ENCODE peak calls at places on chromosomes 6 and 20, in five cellular contexts. One of them, this sample, is unnamed.

GRCh38 chr20:51995038-51995437 is 192.7 kb upstream of the SALL4 start:
- DNase-seq in naive thymus-derived CD4-positive, alpha-beta T cell: no peak
- DNase-seq in GM23248: no peak
- DNase-seq in CD8-positive, alpha-beta memory T cell: no peak
- DNase-seq in A549: no peak
- DNase-seq in this sample: no peak

GRCh38 chr6:110043366-110043994 is 65.4 kb downstream of the GPR6 start:
- DNase-seq in GM23248: no peak
- DNase-seq in A549: no peak
- DNase-seq in naive thymus-derived CD4-positive, alpha-beta T cell: no peak
- DNase-seq in CD8-positive, alpha-beta memory T cell: no peak
- DNase-seq in this sample: no peak

GRCh38 chr20:52482049-52482448 is 290.5 kb upstream of the ZFP64 start:
- DNase-seq in A549: no peak
- DNase-seq in CD8-positive, alpha-beta memory T cell: no peak
- DNase-seq in GM23248: peak; percentile 14
- DNase-seq in naive thymus-derived CD4-positive, alpha-beta T cell: no peak
- DNase-seq in this sample: no peak

GRCh38 chr6:154520280-154520679 is 9.8 kb upstream of the CNKSR3 start:
- DNase-seq in A549: no peak
- DNase-seq in CD8-positive, alpha-beta memory T cell: no peak
- DNase-seq in naive thymus-derived CD4-positive, alpha-beta T cell: no peak
- DNase-seq in GM23248: no peak
- DNase-seq in this sample: no peak

GRCh38 chr20:49951160-49951559 is 15.0 kb downstream of the RNF114 start:
- DNase-seq in A549: no peak
- DNase-seq in CD8-positive, alpha-beta memory T cell: no peak
- DNase-seq in GM23248: peak; percentile 86
- DNase-seq in naive thymus-derived CD4-positive, alpha-beta T cell: no peak
- DNase-seq in this sample: peak; percentile 49

GRCh38 chr20:55090301-55090700 is 614.9 kb downstream of the DOK5 start:
- DNase-seq in naive thymus-derived CD4-positive, alpha-beta T cell: no peak
- DNase-seq in GM23248: no peak
- DNase-seq in A549: no peak
- DNase-seq in CD8-positive, alpha-beta memory T cell: no peak
- DNase-seq in this sample: no peak

GRCh38 chr20:40945754-40946451 is 82.7 kb upstream of the TOP1 start:
- DNase-seq in CD8-positive, alpha-beta memory T cell: no peak
- DNase-seq in naive thymus-derived CD4-positive, alpha-beta T cell: no peak
- DNase-seq in A549: peak; percentile 59
- DNase-seq in GM23248: peak; percentile 68
- DNase-seq in this sample: peak; percentile 47

GRCh38 chr6:12656841-12657435 is 59.6 kb upstream of the PHACTR1 start:
- DNase-seq in naive thymus-derived CD4-positive, alpha-beta T cell: no peak
- DNase-seq in CD8-positive, alpha-beta memory T cell: no peak
- DNase-seq in A549: no peak
- DNase-seq in GM23248: peak; percentile 29
- DNase-seq in this sample: no peak

GRCh38 chr6:72657391-72657790 is 35.5 kb downstream of the KCNQ5 start:
- DNase-seq in naive thymus-derived CD4-positive, alpha-beta T cell: no peak
- DNase-seq in A549: no peak
- DNase-seq in CD8-positive, alpha-beta memory T cell: no peak
- DNase-seq in GM23248: no peak
- DNase-seq in this sample: no peak

GRCh38 chr6:21180800-21181337 is 412.7 kb upstream of the SOX4 start:
- DNase-seq in A549: no peak
- DNase-seq in naive thymus-derived CD4-positive, alpha-beta T cell: no peak
- DNase-seq in GM23248: no peak
- DNase-seq in CD8-positive, alpha-beta memory T cell: no peak
- DNase-seq in this sample: no peak

GRCh38 chr6:6386010-6386409 is 65.5 kb upstream of the F13A1 start:
- DNase-seq in naive thymus-derived CD4-positive, alpha-beta T cell: no peak
- DNase-seq in GM23248: no peak
- DNase-seq in A549: no peak
- DNase-seq in CD8-positive, alpha-beta memory T cell: no peak
- DNase-seq in this sample: no peak

GRCh38 chr6:144786825-144787224 is 501.7 kb downstream of the UTRN start:
- DNase-seq in A549: no peak
- DNase-seq in CD8-positive, alpha-beta memory T cell: no peak
- DNase-seq in naive thymus-derived CD4-positive, alpha-beta T cell: no peak
- DNase-seq in GM23248: no peak
- DNase-seq in this sample: peak; percentile 34

GRCh38 chr6:68333444-68333843 is 301.6 kb upstream of the ADGRB3 start:
- DNase-seq in A549: no peak
- DNase-seq in GM23248: no peak
- DNase-seq in naive thymus-derived CD4-positive, alpha-beta T cell: no peak
- DNase-seq in CD8-positive, alpha-beta memory T cell: no peak
- DNase-seq in this sample: no peak

GRCh38 chr6:55980627-55981211 is 105.3 kb upstream of the BMP5 start:
- DNase-seq in GM23248: peak; percentile 67
- DNase-seq in CD8-positive, alpha-beta memory T cell: no peak
- DNase-seq in A549: peak; percentile 25
- DNase-seq in naive thymus-derived CD4-positive, alpha-beta T cell: no peak
- DNase-seq in this sample: peak; percentile 4

GRCh38 chr20:3801299-3801698 is 5.2 kb downstream of the CDC25B start:
- DNase-seq in naive thymus-derived CD4-positive, alpha-beta T cell: no peak
- DNase-seq in GM23248: no peak
- DNase-seq in CD8-positive, alpha-beta memory T cell: no peak
- DNase-seq in A549: no peak
- DNase-seq in this sample: no peak

GRCh38 chr6:163460307-163460782 is 45.8 kb downstream of the QKI start:
- DNase-seq in A549: no peak
- DNase-seq in naive thymus-derived CD4-positive, alpha-beta T cell: peak; percentile 66
- DNase-seq in CD8-positive, alpha-beta memory T cell: peak; percentile 60
- DNase-seq in GM23248: peak; percentile 78
- DNase-seq in this sample: no peak

GRCh38 chr6:30556714-30556963 is 350 bp upstream of the GNL1 start:
- DNase-seq in GM23248: no peak
- DNase-seq in naive thymus-derived CD4-positive, alpha-beta T cell: peak; percentile 93
- DNase-seq in CD8-positive, alpha-beta memory T cell: peak; percentile 94
- DNase-seq in A549: no peak
- DNase-seq in this sample: peak; percentile 92

GRCh38 chr6:139713911-139714527 is 339.6 kb upstream of the CITED2 start:
- DNase-seq in CD8-positive, alpha-beta memory T cell: no peak
- DNase-seq in A549: peak; percentile 9
- DNase-seq in naive thymus-derived CD4-positive, alpha-beta T cell: no peak
- DNase-seq in GM23248: no peak
- DNase-seq in this sample: no peak

GRCh38 chr6:95581073-95581472 is 3.7 kb downstream of the MANEA start:
- DNase-seq in A549: no peak
- DNase-seq in CD8-positive, alpha-beta memory T cell: no peak
- DNase-seq in naive thymus-derived CD4-positive, alpha-beta T cell: no peak
- DNase-seq in GM23248: peak; percentile 5
- DNase-seq in this sample: no peak

GRCh38 chr6:134065706-134066105 is 13.3 kb upstream of the SLC2A12 start:
- DNase-seq in naive thymus-derived CD4-positive, alpha-beta T cell: no peak
- DNase-seq in CD8-positive, alpha-beta memory T cell: no peak
- DNase-seq in GM23248: peak; percentile 34
- DNase-seq in A549: peak; percentile 37
- DNase-seq in this sample: no peak

GRCh38 chr6:53829698-53830221 is 35.0 kb downstream of the LRRC1 start:
- DNase-seq in CD8-positive, alpha-beta memory T cell: no peak
- DNase-seq in naive thymus-derived CD4-positive, alpha-beta T cell: no peak
- DNase-seq in A549: no peak
- DNase-seq in GM23248: no peak
- DNase-seq in this sample: no peak

GRCh38 chr6:42396720-42397119 is 55.0 kb downstream of the TRERF1 start:
- DNase-seq in GM23248: no peak
- DNase-seq in CD8-positive, alpha-beta memory T cell: no peak
- DNase-seq in naive thymus-derived CD4-positive, alpha-beta T cell: no peak
- DNase-seq in A549: no peak
- DNase-seq in this sample: no peak

GRCh38 chr6:12482386-12482785 is 192.2 kb downstream of the EDN1 start:
- DNase-seq in A549: peak; percentile 75
- DNase-seq in naive thymus-derived CD4-positive, alpha-beta T cell: no peak
- DNase-seq in GM23248: no peak
- DNase-seq in CD8-positive, alpha-beta memory T cell: no peak
- DNase-seq in this sample: peak; percentile 36

GRCh38 chr6:150211700-150212615 is 69.1 kb downstream of the PPP1R14C start:
- DNase-seq in A549: no peak
- DNase-seq in CD8-positive, alpha-beta memory T cell: no peak
- DNase-seq in GM23248: peak; percentile 30
- DNase-seq in naive thymus-derived CD4-positive, alpha-beta T cell: no peak
- DNase-seq in this sample: peak; percentile 85

GRCh38 chr20:62815066-62815991 is 1.5 kb upstream of the COL9A3 start:
- DNase-seq in A549: no peak
- DNase-seq in GM23248: peak; percentile 65
- DNase-seq in CD8-positive, alpha-beta memory T cell: no peak
- DNase-seq in naive thymus-derived CD4-positive, alpha-beta T cell: no peak
- DNase-seq in this sample: no peak

GRCh38 chr20:51140671-51141070 is 117.8 kb upstream of the KCNG1 start:
- DNase-seq in A549: no peak
- DNase-seq in CD8-positive, alpha-beta memory T cell: no peak
- DNase-seq in naive thymus-derived CD4-positive, alpha-beta T cell: no peak
- DNase-seq in GM23248: no peak
- DNase-seq in this sample: no peak

GRCh38 chr6:125048274-125048673 is 86.0 kb downstream of the RNF217 start:
- DNase-seq in naive thymus-derived CD4-positive, alpha-beta T cell: no peak
- DNase-seq in CD8-positive, alpha-beta memory T cell: no peak
- DNase-seq in A549: no peak
- DNase-seq in GM23248: no peak
- DNase-seq in this sample: no peak

DNA sequence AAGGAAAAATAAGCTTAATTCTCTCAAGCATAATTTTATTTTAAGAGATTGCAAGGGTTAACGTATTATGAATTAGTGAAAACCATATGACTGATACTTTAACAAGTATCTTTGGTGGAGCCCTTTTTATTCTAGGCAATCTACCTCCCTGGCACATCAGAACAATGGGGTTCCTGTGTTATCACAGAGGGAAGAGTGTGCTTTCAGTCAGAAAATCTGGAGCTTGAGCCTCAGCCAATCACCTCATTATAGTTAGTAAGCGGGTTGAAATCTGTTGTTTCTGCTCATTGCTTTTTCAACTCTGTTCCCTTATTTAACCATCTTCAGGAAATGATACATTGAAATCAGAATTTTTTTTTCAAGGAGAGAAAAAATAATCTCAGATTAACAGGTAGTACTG is 391 bp downstream of the ADGRF1 start:
- DNase-seq in A549: no peak
- DNase-seq in naive thymus-derived CD4-positive, alpha-beta T cell: no peak
- DNase-seq in CD8-positive, alpha-beta memory T cell: no peak
- DNase-seq in GM23248: no peak
- DNase-seq in this sample: no peak
- H3K27ac ChIP-seq in A549: no peak overlapping the region
- H3K27ac ChIP-seq in naive thymus-derived CD4-positive, alpha-beta T cell: no peak overlapping the region
- H3K27ac ChIP-seq in CD8-positive, alpha-beta memory T cell: no peak overlapping the region
- H3K27ac ChIP-seq in GM23248: no peak overlapping the region
- H3K27ac ChIP-seq in this sample: peak overlapping the region; percentile 77

GRCh38 chr20:36099106-36099505 is 55.4 kb upstream of the EPB41L1 start:
- DNase-seq in A549: no peak
- DNase-seq in CD8-positive, alpha-beta memory T cell: no peak
- DNase-seq in naive thymus-derived CD4-positive, alpha-beta T cell: no peak
- DNase-seq in GM23248: no peak
- DNase-seq in this sample: no peak
- H3K4me1 ChIP-seq in A549: peaks cover 68% of the 10 kb centered on the region
- H3K4me1 ChIP-seq in CD8-positive, alpha-beta memory T cell: peaks cover under 1% of the 10 kb centered on the region
- H3K4me1 ChIP-seq in naive thymus-derived CD4-positive, alpha-beta T cell: no peaks in the 10 kb centered on the region
- H3K4me1 ChIP-seq in GM23248: peaks cover 29% of the 10 kb centered on the region
- H3K4me1 ChIP-seq in this sample: no peaks in the 10 kb centered on the region

GRCh38 chr6:37143585-37143984 is 26.4 kb upstream of the PIM1 start:
- DNase-seq in A549: no peak
- DNase-seq in GM23248: no peak
- DNase-seq in naive thymus-derived CD4-positive, alpha-beta T cell: no peak
- DNase-seq in CD8-positive, alpha-beta memory T cell: no peak
- DNase-seq in this sample: no peak
- H3K27ac ChIP-seq in A549: peak overlapping the region; percentile 72
- H3K27ac ChIP-seq in GM23248: peak overlapping the region; percentile 82
- H3K27ac ChIP-seq in naive thymus-derived CD4-positive, alpha-beta T cell: no peak overlapping the region
- H3K27ac ChIP-seq in CD8-positive, alpha-beta memory T cell: no peak overlapping the region
- H3K27ac ChIP-seq in this sample: no peak overlapping the region

DNA sequence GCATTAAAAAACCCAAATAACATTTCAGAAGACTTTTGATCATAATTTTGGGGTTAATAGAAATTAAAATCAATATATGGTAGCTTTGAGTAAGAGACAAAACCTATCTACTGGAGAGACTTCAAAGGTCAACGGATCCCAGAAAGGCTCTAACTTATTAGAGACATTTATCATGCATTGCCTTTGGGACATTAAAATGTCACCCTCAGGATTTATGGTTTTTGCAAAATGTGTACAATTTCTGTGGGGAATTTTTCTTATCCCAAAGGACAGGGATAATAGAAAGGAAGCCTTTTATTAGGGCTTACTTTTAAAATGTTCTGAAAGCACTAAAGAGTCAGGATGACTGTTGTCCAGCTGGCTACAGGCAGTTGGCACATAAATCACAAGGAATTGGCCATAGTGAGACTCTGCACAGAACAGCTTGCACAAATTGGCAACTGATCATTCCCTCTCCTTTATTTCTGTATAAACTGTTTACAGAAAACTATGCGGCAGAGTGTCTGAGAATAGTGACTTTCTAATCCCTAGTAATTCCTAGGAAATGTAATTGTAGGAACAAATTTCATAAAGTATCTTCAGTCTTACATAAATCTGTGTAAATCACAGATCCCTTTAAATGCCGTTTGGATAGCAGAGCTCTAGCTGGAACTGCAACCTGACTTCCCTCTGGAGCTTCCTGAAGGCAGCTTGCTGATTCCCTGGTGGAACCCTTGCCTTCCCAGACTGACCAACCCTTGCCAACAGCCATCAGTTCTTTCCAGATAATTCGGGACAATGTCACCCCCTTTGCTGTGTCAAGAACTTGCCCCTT is 201.1 kb upstream of the PREP start:
- DNase-seq in CD8-positive, alpha-beta memory T cell: no peak
- DNase-seq in A549: no peak
- DNase-seq in naive thymus-derived CD4-positive, alpha-beta T cell: no peak
- DNase-seq in GM23248: peak; percentile 54
- DNase-seq in this sample: no peak
- H3K4me1 ChIP-seq in CD8-positive, alpha-beta memory T cell: peaks cover 8% of the 10 kb centered on the region
- H3K4me1 ChIP-seq in A549: peaks cover 72% of the 10 kb centered on the region
- H3K4me1 ChIP-seq in naive thymus-derived CD4-positive, alpha-beta T cell: peaks cover 3% of the 10 kb centered on the region
- H3K4me1 ChIP-seq in GM23248: peaks cover 57% of the 10 kb centered on the region
- H3K4me1 ChIP-seq in this sample: peaks cover 29% of the 10 kb centered on the region

GRCh38 chr20:43945391-43946205 is 30.9 kb downstream of the TOX2 start:
- DNase-seq in CD8-positive, alpha-beta memory T cell: no peak
- DNase-seq in GM23248: no peak
- DNase-seq in naive thymus-derived CD4-positive, alpha-beta T cell: no peak
- DNase-seq in A549: no peak
- DNase-seq in this sample: no peak
- H3K27ac ChIP-seq in CD8-positive, alpha-beta memory T cell: no peak overlapping the region
- H3K27ac ChIP-seq in GM23248: no peak overlapping the region
- H3K27ac ChIP-seq in naive thymus-derived CD4-positive, alpha-beta T cell: no peak overlapping the region
- H3K27ac ChIP-seq in A549: no peak overlapping the region
- H3K27ac ChIP-seq in this sample: no peak overlapping the region

GRCh38 chr6:89084954-89085353 is 4.4 kb downstream of the PNRC1 start:
- DNase-seq in CD8-positive, alpha-beta memory T cell: no peak
- DNase-seq in naive thymus-derived CD4-positive, alpha-beta T cell: peak; percentile 12
- DNase-seq in A549: no peak
- DNase-seq in GM23248: no peak
- DNase-seq in this sample: no peak
- H3K4me1 ChIP-seq in CD8-positive, alpha-beta memory T cell: peaks cover 27% of the 10 kb centered on the region
- H3K4me1 ChIP-seq in naive thymus-derived CD4-positive, alpha-beta T cell: peaks cover 24% of the 10 kb centered on the region
- H3K4me1 ChIP-seq in A549: peaks cover 25% of the 10 kb centered on the region
- H3K4me1 ChIP-seq in GM23248: peaks cover 20% of the 10 kb centered on the region
- H3K4me1 ChIP-seq in this sample: peaks cover 7% of the 10 kb centered on the region